ENCODE peak calls at places on chromosome 1, in six cellular contexts. One of them, this sample, is unnamed.

GRCh38 chr1:160761886-160762285 is 22.8 kb downstream of the SLAMF7 start:
- DNase-seq in NAMALWA: no peak
- DNase-seq in amniotic epithelial cell: no peak
- DNase-seq in T-helper 2 cell: no peak
- DNase-seq in colonic mucosa: no peak
- DNase-seq in fibroblast of the conjunctiva: no peak
- DNase-seq in this sample: no peak

GRCh38 chr1:185541861-185542260 is 192.3 kb upstream of the HMCN1 start:
- DNase-seq in T-helper 2 cell: no peak
- DNase-seq in colonic mucosa: no peak
- DNase-seq in fibroblast of the conjunctiva: no peak
- DNase-seq in NAMALWA: no peak
- DNase-seq in amniotic epithelial cell: peak
- DNase-seq in this sample: no peak

GRCh38 chr1:4755301-4756183 is 101.1 kb downstream of the AJAP1 start:
- DNase-seq in NAMALWA: no peak
- DNase-seq in T-helper 2 cell: no peak
- DNase-seq in colonic mucosa: no peak
- DNase-seq in fibroblast of the conjunctiva: no peak
- DNase-seq in amniotic epithelial cell: peak
- DNase-seq in this sample: no peak

GRCh38 chr1:78687914-78688313 is 38.3 kb downstream of the IFI44 start:
- DNase-seq in fibroblast of the conjunctiva: no peak
- DNase-seq in NAMALWA: no peak
- DNase-seq in colonic mucosa: no peak
- DNase-seq in amniotic epithelial cell: peak
- DNase-seq in T-helper 2 cell: no peak
- DNase-seq in this sample: no peak

GRCh38 chr1:25505706-25506385 is 37.6 kb upstream of the LDLRAP1 start:
- DNase-seq in T-helper 2 cell: no peak
- DNase-seq in amniotic epithelial cell: no peak
- DNase-seq in colonic mucosa: no peak
- DNase-seq in NAMALWA: no peak
- DNase-seq in fibroblast of the conjunctiva: no peak
- DNase-seq in this sample: no peak

GRCh38 chr1:170707959-170708666 is 44.2 kb downstream of the PRRX1 start:
- DNase-seq in amniotic epithelial cell: peak
- DNase-seq in colonic mucosa: no peak
- DNase-seq in fibroblast of the conjunctiva: peak
- DNase-seq in NAMALWA: no peak
- DNase-seq in T-helper 2 cell: no peak
- DNase-seq in this sample: no peak

GRCh38 chr1:171913385-171913784 is 72.1 kb downstream of the DNM3 start:
- DNase-seq in NAMALWA: no peak
- DNase-seq in colonic mucosa: peak
- DNase-seq in amniotic epithelial cell: no peak
- DNase-seq in fibroblast of the conjunctiva: no peak
- DNase-seq in T-helper 2 cell: no peak
- DNase-seq in this sample: no peak

GRCh38 chr1:207579436-207579799 is 65.5 kb upstream of the CR1L start:
- DNase-seq in colonic mucosa: peak
- DNase-seq in NAMALWA: peak
- DNase-seq in fibroblast of the conjunctiva: peak
- DNase-seq in T-helper 2 cell: peak
- DNase-seq in amniotic epithelial cell: peak
- DNase-seq in this sample: no peak

GRCh38 chr1:185317886-185318310 is 855 bp upstream of the IVNS1ABP start:
- DNase-seq in fibroblast of the conjunctiva: no peak
- DNase-seq in NAMALWA: peak
- DNase-seq in colonic mucosa: peak
- DNase-seq in amniotic epithelial cell: peak
- DNase-seq in T-helper 2 cell: no peak
- DNase-seq in this sample: no peak

GRCh38 chr1:113456967-113457366 is 66.7 kb downstream of the MAGI3 start:
- DNase-seq in NAMALWA: no peak
- DNase-seq in amniotic epithelial cell: peak
- DNase-seq in colonic mucosa: no peak
- DNase-seq in T-helper 2 cell: no peak
- DNase-seq in fibroblast of the conjunctiva: peak
- DNase-seq in this sample: no peak

GRCh38 chr1:19640363-19641316 is 3.5 kb upstream of the NBL1 start:
- DNase-seq in colonic mucosa: peak
- DNase-seq in fibroblast of the conjunctiva: no peak
- DNase-seq in T-helper 2 cell: no peak
- DNase-seq in NAMALWA: no peak
- DNase-seq in amniotic epithelial cell: no peak
- DNase-seq in this sample: no peak

GRCh38 chr1:11806307-11806936 is 431 bp downstream of the CLCN6 start:
- DNase-seq in colonic mucosa: peak
- DNase-seq in fibroblast of the conjunctiva: no peak
- DNase-seq in T-helper 2 cell: no peak
- DNase-seq in NAMALWA: no peak
- DNase-seq in amniotic epithelial cell: no peak
- DNase-seq in this sample: no peak

GRCh38 chr1:159985456-159985855 is 31.4 kb upstream of the SLAMF9 start:
- DNase-seq in amniotic epithelial cell: no peak
- DNase-seq in fibroblast of the conjunctiva: no peak
- DNase-seq in colonic mucosa: peak
- DNase-seq in T-helper 2 cell: no peak
- DNase-seq in NAMALWA: no peak
- DNase-seq in this sample: no peak

GRCh38 chr1:61084560-61084991 is 2.2 kb downstream of the NFIA start:
- DNase-seq in NAMALWA: no peak
- DNase-seq in amniotic epithelial cell: no peak
- DNase-seq in colonic mucosa: no peak
- DNase-seq in fibroblast of the conjunctiva: no peak
- DNase-seq in T-helper 2 cell: no peak
- DNase-seq in this sample: no peak